ENCODE peak calls at places on chromosomes 3 and 15, in eight cellular contexts. S is Ammon's horn, Z is HFFc6, F is mesothelial cell of epicardium, H is BJ, J is NAMALWA, P is AG04450, N is tibial artery. W is an unnamed sample.

GRCh38 chr3:130276203-130276803 is 69.2 kb upstream of the COL6A5 start:
- DNase-seq in N (no peak), P (peak; percentile 20), F (no peak), H (no peak), S (peak; percentile 56), Z (peak; percentile 55), J (peak; percentile 70), W (no peak)

GRCh38 chr3:187858086-187858485 is 112.8 kb upstream of the BCL6 start:
- DNase-seq in Z (no peak), P (no peak), J (no peak), N (peak; percentile 57), H (no peak), S (peak; percentile 38), F (no peak), W (no peak)

GRCh38 chr15:70956596-70956995 is 64.0 kb downstream of the LRRC49 start:
- DNase-seq in N (no peak), P (no peak), J (no peak), S (no peak), F (no peak), Z (no peak), H (peak; percentile 32), W (no peak)

GRCh38 chr3:182740710-182741109 is 52.6 kb upstream of the ATP11B start:
- DNase-seq in J (no peak), P (no peak), H (no peak), Z (no peak), N (no peak), S (no peak), F (no peak), W (no peak)

GRCh38 chr15:98614681-98615080 is 33.7 kb upstream of the IGF1R start:
- DNase-seq in J (no peak), H (no peak), S (no peak), P (no peak), N (no peak), F (no peak), Z (no peak), W (no peak)

GRCh38 chr15:97972366-97972765 is 11.9 kb downstream of the ARRDC4 start:
- DNase-seq in H (no peak), F (no peak), J (no peak), P (no peak), S (peak; percentile 38), N (no peak), Z (no peak), W (no peak)

GRCh38 chr15:99631256-99631655 is 65.5 kb downstream of the MEF2A start:
- DNase-seq in F (no peak), J (peak; percentile 80), P (no peak), N (no peak), Z (no peak), S (peak; percentile 47), H (no peak), W (no peak)

GRCh38 chr3:71581451-71581980 is 2.0 kb downstream of the FOXP1 start:
- DNase-seq in S (peak; percentile 46), F (peak; percentile 26), Z (no peak), J (peak; percentile 55), H (no peak), P (no peak), N (peak; percentile 43), W (peak; percentile 1)

GRCh38 chr15:29534378-29534777 is 264.8 kb upstream of the NSMCE3 start:
- DNase-seq in F (no peak), P (no peak), H (no peak), Z (peak; percentile 1), S (no peak), N (no peak), J (no peak), W (no peak)

GRCh38 chr3:164278550-164278949 is 799.7 kb downstream of the SI start:
- DNase-seq in N (no peak), Z (no peak), F (no peak), J (no peak), H (no peak), S (no peak), P (no peak), W (no peak)

GRCh38 chr3:149487598-149488197 is 13.2 kb downstream of the TM4SF4 start:
- DNase-seq in J (peak; percentile 77), N (no peak), H (no peak), F (no peak), S (no peak), Z (no peak), P (no peak), W (no peak)

GRCh38 chr3:136476280-136476679 is 226.1 kb downstream of the PCCB start:
- DNase-seq in Z (no peak), N (no peak), J (no peak), P (no peak), F (no peak), H (no peak), S (no peak), W (no peak)

GRCh38 chr3:186644683-186645082 is 4.5 kb downstream of the FETUB start:
- DNase-seq in S (no peak), P (no peak), F (no peak), N (no peak), H (no peak), J (no peak), Z (no peak), W (no peak)

GRCh38 chr3:128439226-128439625 is 27.5 kb downstream of the DNAJB8 start:
- DNase-seq in P (no peak), F (no peak), Z (peak; percentile 44), H (peak; percentile 4), J (no peak), S (no peak), N (no peak), W (no peak)

GRCh38 chr3:35639251-35640185 is at the start of gene ARPP21:
- DNase-seq in F (no peak), N (no peak), S (peak; percentile 75), P (no peak), J (peak; percentile 66), H (no peak), Z (no peak), W (no peak)

GRCh38 chr3:191388823-191389222 is 58.5 kb upstream of the UTS2B start:
- DNase-seq in P (no peak), F (no peak), H (no peak), S (no peak), N (no peak), J (peak; percentile 27), Z (no peak), W (no peak)

GRCh38 chr15:73564255-73564654 is 68.9 kb downstream of the NPTN start:
- DNase-seq in Z (peak; percentile 55), F (no peak), S (peak; percentile 35), J (no peak), P (no peak), H (peak; percentile 11), N (no peak), W (no peak)

GRCh38 chr15:67548862-67549651 is 6.6 kb downstream of the MAP2K5 start:
- DNase-seq in S (peak; percentile 85), N (no peak), J (peak; percentile 45), Z (no peak), F (no peak), H (no peak), P (no peak), W (no peak)

GRCh38 chr15:29596266-29596665 is 226.0 kb downstream of the TJP1 start:
- DNase-seq in P (no peak), H (peak; percentile 4), N (no peak), S (no peak), J (no peak), F (no peak), Z (peak; percentile 48), W (no peak)

GRCh38 chr15:75232826-75233503 is 25.2 kb upstream of the GOLGA6C start:
- DNase-seq in Z (no peak), H (no peak), N (no peak), F (no peak), J (no peak), S (no peak), P (no peak), W (no peak)

GRCh38 chr3:127749787-127750225 is 72.5 kb downstream of the MGLL start:
- DNase-seq in H (no peak), Z (no peak), P (no peak), J (peak; percentile 49), N (no peak), S (no peak), F (no peak), W (no peak)

GRCh38 chr15:89666147-89666857 is 11.0 kb upstream of the KIF7 start:
- DNase-seq in H (no peak), J (no peak), F (no peak), P (no peak), Z (no peak), N (no peak), S (no peak), W (no peak)

GRCh38 chr3:60584250-60584649 is 667.0 kb downstream of the FHIT start:
- DNase-seq in H (no peak), Z (peak; percentile 56), F (no peak), P (peak; percentile 24), S (no peak), N (no peak), J (no peak), W (no peak)

GRCh38 chr3:12194209-12194608 is 35.5 kb upstream of the TIMP4 start:
- DNase-seq in Z (peak; percentile 79), F (no peak), N (no peak), H (peak; percentile 51), J (no peak), S (peak; percentile 67), P (peak; percentile 69), W (no peak)

GRCh38 chr3:57221883-57222282 is 5.6 kb upstream of the APPL1 start:
- DNase-seq in J (no peak), F (no peak), S (peak; percentile 38), Z (peak; percentile 33), H (no peak), P (no peak), N (no peak), W (no peak)

GRCh38 chr3:31064021-31064420 is 169.6 kb upstream of the GADL1 start:
- DNase-seq in F (no peak), S (no peak), P (no peak), Z (peak; percentile 32), J (no peak), N (no peak), H (peak; percentile 26), W (no peak)

W was measured in CD8-positive, alpha-beta memory T cell.